ENCODE peak calls at places on chromosomes 16 and 17, in seven cellular contexts. F is GM12865; N is amygdala; S is NB4; Z is effector CD4-positive, alpha-beta T cell; B is amniotic epithelial cell; C is iris pigment epithelial cell. Y is an unnamed sample.

GRCh38 chr16:8583199-8583598 is 7.1 kb downstream of the TMEM114 start:
- DNase-seq in F (no peak), N (no peak), S (no peak), Z (no peak), B (no peak), C (peak), Y (peak)

GRCh38 chr16:28313587-28313986 is 21.3 kb downstream of the SBK1 start:
- DNase-seq in F (no peak), N (no peak), S (no peak), Z (no peak), B (no peak), C (no peak), Y (no peak)

GRCh38 chr16:66548868-66549267 is 1.1 kb downstream of the TK2 start:
- DNase-seq in F (no peak), N (no peak), S (no peak), Z (no peak), B (no peak), C (no peak), Y (no peak)

GRCh38 chr17:39677581-39678339 is 9.5 kb downstream of the PNMT start:
- DNase-seq in F (no peak), N (no peak), S (no peak), Z (no peak), B (no peak), C (no peak), Y (no peak)

GRCh38 chr16:85899444-85899843 is 482 bp downstream of the IRF8 start:
- DNase-seq in F (no peak), N (no peak), S (no peak), Z (no peak), B (no peak), C (no peak), Y (no peak)

GRCh38 chr17:28057731-28058246 is 15.3 kb downstream of the NLK start:
- DNase-seq in F (peak), N (no peak), S (peak), Z (no peak), B (peak), C (peak), Y (peak)

GRCh38 chr16:79554912-79555311 is 45.6 kb downstream of the MAF start:
- DNase-seq in F (no peak), N (no peak), S (no peak), Z (no peak), B (no peak), C (no peak), Y (no peak)

GRCh38 chr17:46931596-46931995 is 8.6 kb downstream of the GOSR2 start:
- DNase-seq in F (no peak), N (no peak), S (no peak), Z (no peak), B (no peak), C (no peak), Y (no peak)

GRCh38 chr17:7744416-7744815 is 26.9 kb downstream of the DNAH2 start:
- DNase-seq in F (no peak), N (no peak), S (no peak), Z (no peak), B (peak), C (peak), Y (peak)

GRCh38 chr17:55388842-55389241 is 32.8 kb downstream of the MMD start:
- DNase-seq in F (no peak), N (peak), S (no peak), Z (no peak), B (no peak), C (no peak), Y (no peak)

GRCh38 chr17:17127730-17128291 is 78.3 kb downstream of the PLD6 start:
- DNase-seq in F (no peak), N (no peak), S (no peak), Z (no peak), B (no peak), C (no peak), Y (no peak)

GRCh38 chr17:48488548-48489106 is 42.2 kb downstream of the HOXB1 start:
- DNase-seq in F (no peak), N (no peak), S (no peak), Z (no peak), B (peak), C (no peak), Y (no peak)

GRCh38 chr16:53224932-53225533 is 170.2 kb downstream of the CHD9 start:
- DNase-seq in F (no peak), N (no peak), S (peak), Z (no peak), B (no peak), C (no peak), Y (no peak)

GRCh38 chr17:78322327-78322857 is 37.5 kb downstream of the SOCS3 start:
- DNase-seq in F (no peak), N (no peak), S (no peak), Z (no peak), B (peak), C (no peak), Y (no peak)

GRCh38 chr17:82960419-82961271 is 118.8 kb upstream of the METRNL start:
- DNase-seq in F (no peak), N (no peak), S (no peak), Z (no peak), B (no peak), C (no peak), Y (no peak)

GRCh38 chr17:4249452-4250029 is 14.2 kb downstream of the ANKFY1 start:
- DNase-seq in F (peak), N (no peak), S (peak), Z (no peak), B (peak), C (peak), Y (peak)

GRCh38 chr17:70323269-70323668 is 153.9 kb downstream of the KCNJ2 start:
- DNase-seq in F (no peak), N (no peak), S (no peak), Z (no peak), B (no peak), C (no peak), Y (no peak)

GRCh38 chr16:10370096-10370726 is 15.7 kb upstream of the ATF7IP2 start:
- DNase-seq in F (peak), N (no peak), S (no peak), Z (no peak), B (no peak), C (no peak), Y (no peak)

GRCh38 chr17:32852811-32853210 is 24.1 kb downstream of the MYO1D start:
- DNase-seq in F (no peak), N (no peak), S (no peak), Z (no peak), B (peak), C (no peak), Y (peak)

GRCh38 chr16:58099956-58100300 is 29.3 kb downstream of the CFAP20 start:
- DNase-seq in F (no peak), N (no peak), S (no peak), Z (no peak), B (no peak), C (no peak), Y (no peak)

GRCh38 chr16:48526058-48526957 is 83.7 kb downstream of the N4BP1 start:
- DNase-seq in F (peak), N (no peak), S (no peak), Z (no peak), B (peak), C (peak), Y (peak)

GRCh38 chr17:79422236-79422635 is 188.6 kb downstream of the RBFOX3 start:
- DNase-seq in F (no peak), N (no peak), S (no peak), Z (no peak), B (no peak), C (no peak), Y (no peak)

GRCh38 chr16:14310519-14310991 is 239.4 kb downstream of the MRTFB start:
- DNase-seq in F (peak), N (no peak), S (peak), Z (no peak), B (no peak), C (no peak), Y (peak)

GRCh38 chr17:27546624-27547300 is 84.2 kb upstream of the LGALS9 start:
- DNase-seq in F (peak), N (no peak), S (no peak), Z (no peak), B (no peak), C (peak), Y (peak)

GRCh38 chr16:68473358-68474064 is 25.2 kb upstream of the SMPD3 start:
- DNase-seq in F (peak), N (no peak), S (no peak), Z (no peak), B (no peak), C (no peak), Y (no peak)

GRCh38 chr16:56615353-56615752 is 7.0 kb downstream of the MT2A start:
- DNase-seq in F (no peak), N (no peak), S (no peak), Z (no peak), B (peak), C (peak), Y (no peak)

GRCh38 chr17:5373112-5373511 is 46.4 kb downstream of the NUP88 start:
- DNase-seq in F (peak), N (no peak), S (no peak), Z (no peak), B (no peak), C (no peak), Y (no peak)